ENCODE peak calls at places on chromosomes 7 and 10, in ten cellular contexts. R is colonic mucosa; X is activated CD8-positive, alpha-beta T cell treated with anti-CD3 and anti-CD28 coated beads for 36 hours; E is T-helper 2 cell; Z is fibroblast of mammary gland; K is hippocampal formation; J is activated effector memory CD4-positive, alpha-beta T cell treated with anti-CD3 and anti-CD28 coated beads, Interleukin-2, amount 50 U/mL, for 16 hours; Y is neuronal stem cell; T is posterior vena cava; N is OCI-LY7. S is an unnamed sample.

GRCh38 chr10:100485841-100486495 is 23.2 kb downstream of the WNT8B start:
- DNase-seq in R (no peak), X (no peak), E (no peak), Z (no peak), K (no peak), J (no peak), Y (peak), T (no peak), N (no peak), S (no peak)

GRCh38 chr10:118615888-118616287 is 20.4 kb upstream of the PRLHR start:
- DNase-seq in R (no peak), X (no peak), E (no peak), Z (peak), K (no peak), J (no peak), Y (no peak), T (no peak), N (no peak), S (peak)

GRCh38 chr7:130723784-130724183 is 10.2 kb downstream of the KLF14 start:
- DNase-seq in R (no peak), X (no peak), E (no peak), Z (no peak), K (no peak), J (no peak), Y (no peak), T (no peak), N (no peak), S (no peak)

GRCh38 chr7:2123916-2124315 is 108.8 kb downstream of the MAD1L1 start:
- DNase-seq in R (no peak), X (no peak), E (no peak), Z (no peak), K (no peak), J (no peak), Y (no peak), T (no peak), N (no peak), S (no peak)

GRCh38 chr10:8102708-8103401 is 48.4 kb downstream of the GATA3 start:
- DNase-seq in R (no peak), X (peak), E (no peak), Z (no peak), K (no peak), J (no peak), Y (no peak), T (no peak), N (no peak), S (no peak)

GRCh38 chr7:24283900-24284698 is at the start of gene NPY:
- DNase-seq in R (no peak), X (peak), E (peak), Z (no peak), K (no peak), J (peak), Y (no peak), T (no peak), N (no peak), S (no peak)

GRCh38 chr7:98278408-98278807 is 3.1 kb upstream of the BRI3 start:
- DNase-seq in R (no peak), X (no peak), E (no peak), Z (no peak), K (no peak), J (no peak), Y (no peak), T (no peak), N (no peak), S (no peak)

GRCh38 chr10:2303169-2303568 is 565.8 kb upstream of the ADARB2 start:
- DNase-seq in R (no peak), X (no peak), E (no peak), Z (no peak), K (no peak), J (no peak), Y (no peak), T (no peak), N (no peak), S (no peak)

GRCh38 chr7:69962077-69962855 is 364.0 kb downstream of the AUTS2 start:
- DNase-seq in R (no peak), X (no peak), E (no peak), Z (no peak), K (no peak), J (no peak), Y (no peak), T (no peak), N (no peak), S (no peak)

GRCh38 chr7:76262683-76263402 is 39.6 kb upstream of the HSPB1 start:
- DNase-seq in R (peak), X (peak), E (no peak), Z (peak), K (peak), J (no peak), Y (peak), T (no peak), N (peak), S (peak)

GRCh38 chr10:42979730-42980467 is 97.0 kb upstream of the RET start:
- DNase-seq in R (no peak), X (no peak), E (no peak), Z (no peak), K (no peak), J (peak), Y (no peak), T (peak), N (no peak), S (no peak)

GRCh38 chr7:141231018-141231792 is 157.3 kb downstream of the TMEM178B start:
- DNase-seq in R (no peak), X (no peak), E (no peak), Z (peak), K (peak), J (no peak), Y (no peak), T (no peak), N (no peak), S (no peak)

GRCh38 chr7:157676456-157677255 is 339.9 kb downstream of the DNAJB6 start:
- DNase-seq in R (no peak), X (no peak), E (no peak), Z (no peak), K (no peak), J (peak), Y (no peak), T (peak), N (no peak), S (no peak)

GRCh38 chr10:70921285-70921684 is 32.9 kb upstream of the PCBD1 start:
- DNase-seq in R (no peak), X (no peak), E (no peak), Z (no peak), K (no peak), J (no peak), Y (no peak), T (no peak), N (no peak), S (no peak)

GRCh38 chr7:92644406-92645113 is 54.4 kb upstream of the FAM133B start:
- DNase-seq in R (no peak), X (no peak), E (no peak), Z (peak), K (peak), J (no peak), Y (no peak), T (no peak), N (no peak), S (no peak)

GRCh38 chr10:23070819-23071218 is 24.6 kb upstream of the MSRB2 start:
- DNase-seq in R (no peak), X (no peak), E (no peak), Z (no peak), K (no peak), J (no peak), Y (no peak), T (no peak), N (no peak), S (no peak)

GRCh38 chr7:106620681-106621080 is 40.3 kb downstream of the CCDC71L start:
- DNase-seq in R (no peak), X (no peak), E (no peak), Z (no peak), K (no peak), J (no peak), Y (no peak), T (no peak), N (no peak), S (no peak)

GRCh38 chr7:22093003-22093402 is 147.3 kb upstream of the CDCA7L start:
- DNase-seq in R (no peak), X (no peak), E (no peak), Z (no peak), K (no peak), J (no peak), Y (no peak), T (no peak), N (no peak), S (no peak)

GRCh38 chr10:110399163-110400094 is 94.7 kb upstream of the SMNDC1 start:
- DNase-seq in R (no peak), X (no peak), E (no peak), Z (peak), K (no peak), J (no peak), Y (no peak), T (peak), N (no peak), S (no peak)

GRCh38 chr10:25015927-25016348 is at the start of gene ENKUR:
- DNase-seq in R (peak), X (peak), E (peak), Z (peak), K (peak), J (peak), Y (peak), T (peak), N (peak), S (peak)

GRCh38 chr7:117716707-117717294 is 156.4 kb downstream of the CTTNBP2 start:
- DNase-seq in R (no peak), X (no peak), E (no peak), Z (no peak), K (no peak), J (no peak), Y (no peak), T (no peak), N (no peak), S (no peak)

GRCh38 chr7:147894271-147894670 is 696.3 kb upstream of the C7orf33 start:
- DNase-seq in R (no peak), X (no peak), E (no peak), Z (no peak), K (no peak), J (no peak), Y (no peak), T (no peak), N (no peak), S (no peak)